ENCODE peak calls at places on chromosomes 4 and X, in five cellular contexts. E is A673, W is upper lobe of right lung, V is right atrium auricular region, J is hepatocyte. S is an unnamed sample.
A peak's percentile ranks its signal among the peaks of the same experiment; 100 is the strongest.

GRCh38 chrX:54397113-54397512 is 39.3 kb upstream of the WNK3 start:
- DNase-seq in E (no peak), V (no peak), J (no peak), W (no peak), S (no peak)

GRCh38 chr4:70927502-70928139 is 25.5 kb downstream of the MOB1B start:
- DNase-seq in J (no peak), E (no peak), W (no peak), V (no peak), S (no peak)

GRCh38 chr4:82043081-82043808 is 330.5 kb downstream of the HNRNPD start:
- DNase-seq in E (no peak), W (peak; percentile 66), J (peak; percentile 79), V (no peak), S (no peak)

GRCh38 chrX:154444001-154444754 is at the start of gene FAM50A:
- DNase-seq in E (peak; percentile 75), W (peak; percentile 90), J (peak; percentile 89), V (peak; percentile 78), S (peak; percentile 84)

GRCh38 chr4:123417813-123418212 is 21.2 kb downstream of the SPRY1 start:
- DNase-seq in J (no peak), W (no peak), E (no peak), V (no peak), S (no peak)

GRCh38 chr4:61442936-61443335 is 242.8 kb downstream of the ADGRL3 start:
- DNase-seq in J (no peak), V (no peak), W (no peak), E (no peak), S (no peak)

GRCh38 chr4:177125656-177126055 is 184.0 kb upstream of the NEIL3 start:
- DNase-seq in W (no peak), V (no peak), E (no peak), J (no peak), S (no peak)

GRCh38 chrX:729583-730409 is 99.2 kb downstream of the SHOX start:
- DNase-seq in V (no peak), W (no peak), E (no peak), J (no peak), S (no peak)

GRCh38 chr4:6032249-6033244 is 14.3 kb upstream of the C4orf50 start:
- DNase-seq in E (no peak), V (no peak), J (no peak), W (no peak), S (no peak)

GRCh38 chrX:138982350-138982749 is 270.8 kb upstream of the FGF13 start:
- DNase-seq in W (no peak), V (no peak), J (no peak), E (no peak), S (no peak)

GRCh38 chr4:15506464-15506863 is 36.8 kb downstream of the CC2D2A start:
- DNase-seq in W (no peak), J (no peak), V (no peak), E (no peak), S (no peak)

GRCh38 chrX:20267924-20268701 is 1.4 kb upstream of the RPS6KA3 start:
- DNase-seq in E (peak; percentile 27), J (peak; percentile 49), W (peak; percentile 74), V (peak; percentile 59), S (peak; percentile 73)

GRCh38 chr4:75841641-75842520 is 60.4 kb downstream of the PPEF2 start:
- DNase-seq in J (no peak), E (no peak), W (no peak), V (no peak), S (no peak)

GRCh38 chrX:132092439-132093065 is 35.3 kb downstream of the FRMD7 start:
- DNase-seq in E (peak; percentile 73), J (peak; percentile 68), W (no peak), V (peak; percentile 71), S (no peak)

GRCh38 chrX:65588795-65589194 is 54.2 kb upstream of the LAS1L start:
- DNase-seq in W (no peak), E (no peak), J (no peak), V (no peak), S (peak; percentile 53)

GRCh38 chr4:139154952-139155557 is 22.0 kb downstream of the ELF2 start:
- DNase-seq in E (no peak), J (no peak), W (no peak), V (no peak), S (no peak)

GRCh38 chrX:11667286-11667685 is 1.6 kb upstream of the ARHGAP6 start:
- DNase-seq in V (no peak), W (no peak), J (no peak), E (no peak), S (no peak)

GRCh38 chrX:11663875-11664210 is 1.9 kb downstream of the ARHGAP6 start:
- DNase-seq in W (no peak), E (no peak), J (peak; percentile 10), V (no peak), S (no peak)

GRCh38 chrX:11665144-11666040 is at the start of gene ARHGAP6:
- DNase-seq in W (peak; percentile 44), V (no peak), J (peak; percentile 47), E (no peak), S (no peak)

GRCh38 chrX:11666180-11666579 is 460 bp upstream of the ARHGAP6 start:
- DNase-seq in E (no peak), V (no peak), W (no peak), J (peak; percentile 44), S (no peak)

GRCh38 chrX:11664211-11664888 is 1.4 kb downstream of the ARHGAP6 start:
- DNase-seq in J (peak; percentile 18), E (no peak), W (no peak), V (no peak), S (no peak)
- TF ChIP-seq CTCF in J (no peak), E (no peak), W (no peak), V (no peak), S (no peak)

GRCh38 chrX:47579537-47579936 is 2.7 kb upstream of the TIMP1 start:
- DNase-seq in J (peak; percentile 4), W (no peak), E (no peak), V (peak; percentile 61), S (no peak)
- H3K27ac ChIP-seq in J (no peak overlapping the region), W (no peak overlapping the region), E (no peak overlapping the region), V (no peak overlapping the region), S (peak overlapping the region; percentile 32)

GRCh38 chrX:19019996-19020395 is 36.1 kb upstream of the PHKA2 start:
- DNase-seq in V (no peak), J (no peak), W (no peak), E (no peak), S (no peak)

GRCh38 chrX:19017271-19017670 is 33.4 kb upstream of the PHKA2 start:
- DNase-seq in E (peak; percentile 63), V (no peak), J (peak; percentile 28), W (no peak), S (no peak)
- TF ChIP-seq CTCF in E (peak; percentile 68), V (no peak), J (peak; percentile 44), W (peak; percentile 37), S (no peak)

DNA sequence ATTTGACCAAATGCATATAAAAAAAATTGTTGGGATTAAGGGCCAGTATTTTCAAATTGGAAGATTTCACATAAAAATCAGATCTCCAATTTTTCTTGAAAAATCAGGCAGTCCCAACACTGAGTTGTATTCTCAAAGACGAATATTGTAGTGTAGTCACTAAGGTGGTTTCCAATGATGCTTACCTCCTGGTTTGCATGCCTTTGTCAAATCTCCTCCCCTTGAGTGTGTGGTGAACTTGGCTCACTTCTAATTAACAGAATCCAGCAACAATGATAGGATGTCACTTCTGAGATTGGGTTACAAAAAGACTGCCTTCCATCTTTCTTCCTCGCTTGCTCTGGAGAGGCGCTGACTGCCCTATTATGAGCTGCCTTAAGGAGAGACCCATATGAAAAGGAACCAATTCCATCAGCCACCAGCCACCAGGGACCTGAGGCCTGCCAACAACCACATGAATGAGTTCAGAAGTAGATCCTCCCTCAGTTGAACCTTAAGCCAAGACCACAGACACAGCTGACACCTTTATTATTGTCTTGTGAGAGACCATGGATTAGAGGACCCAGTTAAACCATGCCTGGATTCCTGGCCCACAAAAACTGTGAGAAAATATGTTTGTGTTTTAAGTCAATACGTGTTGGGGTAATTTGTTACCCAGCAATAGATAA is 31.2 kb upstream of the TSPAN5 start:
- DNase-seq in E (no peak), V (no peak), W (no peak), J (no peak), S (no peak)
- H3K27ac ChIP-seq in E (no peak overlapping the region), V (no peak overlapping the region), W (no peak overlapping the region), J (no peak overlapping the region), S (no peak overlapping the region)

DNA sequence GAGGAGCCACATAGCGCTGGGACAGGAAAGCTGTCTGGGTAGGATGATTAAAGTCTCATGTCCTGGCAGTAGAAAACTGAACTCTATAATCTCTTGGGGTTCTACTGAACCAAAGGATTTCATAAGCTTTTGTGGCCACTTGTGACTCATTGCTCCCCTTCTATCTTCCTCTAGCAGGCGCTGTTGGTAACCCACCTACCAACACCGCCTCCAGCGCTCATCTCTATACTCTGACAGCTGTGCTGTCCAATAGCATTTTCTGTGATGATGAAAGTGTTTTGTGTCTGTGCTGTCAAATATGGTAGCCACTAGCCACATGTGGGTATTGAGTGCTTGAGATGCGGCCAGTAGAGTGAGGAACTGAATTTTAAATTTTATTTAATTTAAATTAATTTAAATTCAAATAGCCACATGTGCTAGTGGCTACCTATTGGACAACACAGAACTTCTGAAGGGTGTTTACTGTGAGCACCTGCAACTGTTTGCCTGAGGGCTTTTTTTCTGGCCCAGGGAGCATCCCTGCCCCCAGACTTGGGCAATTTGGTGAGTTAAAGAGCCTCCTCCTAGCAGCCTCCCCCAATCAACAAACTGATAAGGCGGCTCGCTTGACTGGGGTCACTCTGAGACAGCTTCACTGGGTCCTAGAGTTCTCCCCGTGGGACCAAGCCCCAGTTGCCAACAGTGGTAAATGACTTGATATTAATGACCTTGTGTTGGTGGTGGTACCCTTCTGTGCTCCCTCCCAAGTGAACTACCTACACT is 169.2 kb upstream of the ATP6AP2 start:
- DNase-seq in W (no peak), E (peak; percentile 9), J (no peak), V (no peak), S (no peak)
- TF ChIP-seq CTCF in W (no peak), E (peak; percentile 38), J (no peak), V (no peak), S (no peak)